ENCODE peak calls at places on chromosome 1, in seven cellular contexts. T is activated T-helper 9 cell treated with anti-CD3 and anti-CD28 coated beads, Interleukin-2, amount 50 U/mL, for 16 hours; P is stomach; I is IMR-90; H is CD4-positive, alpha-beta memory T cell; D is ACHN; G is NCI-H187. E is an unnamed sample.

GRCh38 chr1:40708750-40709099 is 17.2 kb downstream of the NFYC start:
- DNase-seq in T (no peak), P (no peak), I (peak; percentile 91), H (no peak), D (peak; percentile 87), G (no peak), E (no peak)

GRCh38 chr1:21278208-21278861 is 11.9 kb downstream of the ECE1 start:
- DNase-seq in T (no peak), P (no peak), I (no peak), H (no peak), D (no peak), G (no peak), E (no peak)

GRCh38 chr1:23810818-23811420 is 10.4 kb upstream of the GALE start:
- DNase-seq in T (no peak), P (peak; percentile 59), I (peak; percentile 16), H (peak; percentile 68), D (peak; percentile 53), G (no peak), E (peak; percentile 38)

GRCh38 chr1:28516518-28516956 is 10.7 kb downstream of the RCC1 start:
- DNase-seq in T (no peak), P (no peak), I (no peak), H (no peak), D (no peak), G (no peak), E (no peak)

GRCh38 chr1:156379420-156380165 is 10.6 kb downstream of the RHBG start:
- DNase-seq in T (no peak), P (no peak), I (peak; percentile 5), H (no peak), D (peak; percentile 20), G (no peak), E (no peak)

GRCh38 chr1:33228935-33229487 is 27.3 kb upstream of the ZNF362 start:
- DNase-seq in T (no peak), P (no peak), I (peak; percentile 92), H (no peak), D (no peak), G (no peak), E (no peak)

GRCh38 chr1:200231787-200232222 is 178.0 kb downstream of the ZNF281 start:
- DNase-seq in T (no peak), P (no peak), I (peak; percentile 45), H (no peak), D (no peak), G (no peak), E (no peak)

GRCh38 chr1:193919827-193920226 is 733.4 kb upstream of the B3GALT2 start:
- DNase-seq in T (no peak), P (no peak), I (peak; percentile 22), H (no peak), D (no peak), G (no peak), E (no peak)

GRCh38 chr1:230215049-230215448 is 148.0 kb downstream of the GALNT2 start:
- DNase-seq in T (no peak), P (peak; percentile 66), I (peak; percentile 64), H (no peak), D (peak; percentile 5), G (no peak), E (no peak)

GRCh38 chr1:211148371-211148770 is 14.4 kb upstream of the KCNH1 start:
- DNase-seq in T (no peak), P (no peak), I (no peak), H (no peak), D (no peak), G (no peak), E (no peak)